ENCODE peak calls at places on chromosomes 13 and 19, in six cellular contexts. M is fibroblast of the aortic adventitia, W is fibroblast of villous mesenchyme, H is thyroid gland, I is right lobe of liver, Y is pancreas. Z is an unnamed sample.

GRCh38 chr19:55176116-55176515 is 4.0 kb downstream of the SYT5 start:
- DNase-seq in M (no peak), W (no peak), H (no peak), I (no peak), Y (no peak), Z (no peak)

GRCh38 chr13:93029536-93029935 is 197.1 kb upstream of the GPC6 start:
- DNase-seq in M (peak; percentile 74), W (no peak), H (no peak), I (no peak), Y (no peak), Z (peak; percentile 41)

GRCh38 chr19:13665125-13665903 is 99.0 kb upstream of the MRI1 start:
- DNase-seq in M (no peak), W (no peak), H (no peak), I (no peak), Y (no peak), Z (no peak)

GRCh38 chr19:53808710-53809125 is 15.4 kb downstream of the NLRP12 start:
- DNase-seq in M (peak; percentile 75), W (peak; percentile 48), H (no peak), I (no peak), Y (no peak), Z (peak; percentile 74)

GRCh38 chr19:12555456-12555930 is 4.2 kb upstream of the ZNF564 start:
- DNase-seq in M (no peak), W (no peak), H (no peak), I (peak; percentile 24), Y (no peak), Z (no peak)

GRCh38 chr13:49302817-49303216 is 55.1 kb downstream of the CDADC1 start:
- DNase-seq in M (no peak), W (no peak), H (no peak), I (no peak), Y (no peak), Z (no peak)

GRCh38 chr13:26855921-26856320 is 95.3 kb upstream of the GPR12 start:
- DNase-seq in M (no peak), W (no peak), H (no peak), I (no peak), Y (no peak), Z (no peak)

GRCh38 chr19:5091576-5092215 is 122.8 kb downstream of the KDM4B start:
- DNase-seq in M (no peak), W (peak; percentile 38), H (peak; percentile 74), I (no peak), Y (no peak), Z (no peak)

GRCh38 chr13:101579291-101579802 is 126.9 kb downstream of the ITGBL1 start:
- DNase-seq in M (peak; percentile 65), W (peak; percentile 85), H (no peak), I (no peak), Y (no peak), Z (peak; percentile 51)

GRCh38 chr13:107376393-107377085 is 808.6 kb upstream of the ARGLU1 start:
- DNase-seq in M (peak; percentile 43), W (no peak), H (no peak), I (no peak), Y (no peak), Z (no peak)

GRCh38 chr19:35959040-35959967 is 23.1 kb downstream of the LRFN3 start:
- DNase-seq in M (no peak), W (no peak), H (peak; percentile 12), I (peak; percentile 59), Y (no peak), Z (no peak)

GRCh38 chr19:13195678-13196077 is 45.5 kb downstream of the IER2 start:
- DNase-seq in M (no peak), W (no peak), H (peak; percentile 26), I (peak; percentile 75), Y (peak; percentile 85), Z (no peak)

GRCh38 chr13:113806104-113806471 is 47.1 kb downstream of the TMEM255B start:
- DNase-seq in M (no peak), W (no peak), H (no peak), I (no peak), Y (no peak), Z (no peak)

GRCh38 chr13:44171151-44171550 is 202.5 kb upstream of the SERP2 start:
- DNase-seq in M (no peak), W (no peak), H (no peak), I (no peak), Y (no peak), Z (no peak)

GRCh38 chr19:8206147-8207087 is 2.8 kb upstream of the CERS4 start:
- DNase-seq in M (no peak), W (no peak), H (peak; percentile 70), I (no peak), Y (peak; percentile 66), Z (no peak)

GRCh38 chr13:31485183-31485582 is 254.1 kb upstream of the RXFP2 start:
- DNase-seq in M (peak; percentile 62), W (no peak), H (no peak), I (no peak), Y (no peak), Z (peak; percentile 76)

GRCh38 chr19:2523630-2524311 is 47.8 kb downstream of the GADD45B start:
- DNase-seq in M (peak; percentile 79), W (peak; percentile 59), H (no peak), I (no peak), Y (no peak), Z (peak; percentile 57)

GRCh38 chr13:112114391-112114790 is 47.4 kb downstream of the SOX1 start:
- DNase-seq in M (no peak), W (no peak), H (no peak), I (no peak), Y (no peak), Z (no peak)

GRCh38 chr13:47415048-47415447 is 518.2 kb upstream of the HTR2A start:
- DNase-seq in M (peak; percentile 56), W (peak; percentile 30), H (no peak), I (no peak), Y (no peak), Z (peak; percentile 17)

GRCh38 chr13:113920606-113921306 is 53.1 kb downstream of the C13orf46 start:
- DNase-seq in M (no peak), W (no peak), H (no peak), I (no peak), Y (peak; percentile 1), Z (no peak)

GRCh38 chr19:54928299-54928698 is 19.0 kb downstream of the NLRP7 start:
- DNase-seq in M (no peak), W (no peak), H (no peak), I (no peak), Y (no peak), Z (no peak)

GRCh38 chr19:33436360-33437345 is 63.1 kb downstream of the CEBPG start:
- DNase-seq in M (no peak), W (no peak), H (no peak), I (no peak), Y (no peak), Z (no peak)

GRCh38 chr13:61183670-61184069 is 232.0 kb downstream of the PCDH20 start:
- DNase-seq in M (no peak), W (no peak), H (no peak), I (no peak), Y (no peak), Z (no peak)

GRCh38 chr13:31794452-31794851 is 55.1 kb downstream of the RXFP2 start:
- DNase-seq in M (no peak), W (peak; percentile 41), H (no peak), I (no peak), Y (no peak), Z (peak; percentile 27)

DNA sequence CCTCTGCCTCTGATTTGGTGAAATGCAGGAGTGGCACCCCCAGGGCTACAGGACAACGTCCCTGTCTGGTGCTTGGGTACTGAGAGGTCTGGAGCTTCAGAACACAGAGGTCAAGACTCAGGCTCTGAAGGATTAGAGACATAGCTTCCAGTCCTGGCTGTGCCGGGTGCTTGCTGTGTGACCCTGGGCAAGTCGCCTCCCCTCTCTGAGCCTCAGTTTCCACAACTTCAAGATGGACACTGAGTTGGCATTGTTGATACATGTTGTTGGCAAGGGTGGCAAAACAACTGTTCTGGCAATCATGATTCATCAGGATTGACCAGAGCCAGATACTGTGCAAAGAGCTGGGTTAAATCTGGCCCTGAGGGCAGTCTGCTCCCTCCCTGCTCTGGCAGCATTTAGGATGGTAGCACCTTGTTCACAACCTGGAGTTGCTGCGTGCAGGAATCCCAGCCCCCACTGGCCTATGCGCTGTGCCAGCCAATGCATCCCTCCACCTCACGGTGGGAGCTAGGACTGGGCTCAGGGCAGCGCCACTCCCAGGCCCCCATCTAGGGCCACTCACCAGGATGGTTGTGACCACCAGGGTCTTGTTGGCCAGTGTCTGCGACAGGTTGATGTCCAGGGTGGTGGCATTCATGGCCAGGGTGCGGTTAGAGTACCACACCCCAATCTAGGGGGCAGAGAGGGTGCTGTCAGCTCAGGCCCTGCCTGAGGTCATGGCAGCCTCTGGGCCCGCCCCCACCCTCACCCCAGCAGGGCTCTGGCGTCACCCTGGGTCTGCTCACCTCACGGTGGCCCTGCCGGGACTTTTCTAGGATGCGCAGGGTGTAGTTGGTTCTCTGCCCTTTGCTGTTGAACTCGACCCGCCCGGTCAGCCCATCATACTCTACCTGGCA is 16.7 kb downstream of the GRIK5 start:
- DNase-seq in M (no peak), W (no peak), H (no peak), I (no peak), Y (no peak), Z (no peak)
- H3K4me3 ChIP-seq in M (no peak overlapping the region), W (no peak overlapping the region), H (no peak overlapping the region), I (no peak overlapping the region), Y (no peak overlapping the region), Z (no peak overlapping the region)

DNA sequence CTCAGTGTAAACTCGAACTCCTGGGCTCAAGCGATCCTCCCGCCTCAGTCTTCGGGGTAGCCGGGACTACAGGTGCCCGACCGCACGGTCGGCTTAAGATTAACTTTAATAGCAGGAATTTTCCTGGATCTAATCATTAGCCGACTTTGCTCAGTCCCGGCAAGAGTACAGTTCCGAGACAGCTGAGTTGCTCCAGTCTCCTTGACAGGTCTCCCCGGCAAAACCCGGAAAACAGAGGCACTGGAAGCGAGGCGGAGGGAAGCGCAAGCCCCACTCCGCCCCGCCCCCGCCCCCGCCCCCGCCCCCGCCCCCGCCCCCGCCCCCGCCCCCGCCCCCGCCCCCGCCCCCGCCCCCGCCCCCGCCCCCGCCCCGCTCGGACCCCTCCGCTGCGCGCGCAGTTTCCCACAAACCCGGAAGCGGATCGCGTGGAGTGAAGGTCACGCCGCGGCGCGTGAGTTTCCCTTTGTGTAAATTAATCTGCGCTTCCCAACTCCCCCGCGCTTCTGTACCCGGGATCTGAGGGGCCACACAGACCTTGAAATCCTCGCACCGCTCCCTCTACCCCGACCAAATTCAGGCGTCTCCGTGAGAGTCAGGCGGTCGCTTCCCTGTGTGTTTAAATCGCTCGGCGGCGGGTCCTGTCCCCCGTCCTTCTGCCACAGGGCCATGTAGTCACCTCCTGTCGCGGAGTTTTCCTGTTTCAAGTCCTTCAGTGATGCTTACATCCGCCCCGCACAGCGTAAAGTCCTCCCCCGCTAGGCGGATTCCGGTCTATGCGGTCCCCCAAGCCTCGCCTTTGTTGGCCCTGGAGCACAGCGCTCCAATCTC is at the start of gene ZNF480:
- DNase-seq in M (peak; percentile 73), W (peak; percentile 79), H (peak; percentile 81), I (peak; percentile 89), Y (peak; percentile 82), Z (peak; percentile 77)
- TF ChIP-seq CTCF in M (peak; percentile 30), W (peak; percentile 13), H (no peak), I (peak; percentile 17), Y (no peak), Z (peak; percentile 8)

GRCh38 chr13:77980592-77980991 is 62.0 kb upstream of the EDNRB start:
- DNase-seq in M (peak; percentile 84), W (peak; percentile 92), H (no peak), I (no peak), Y (no peak), Z (peak; percentile 89)
- H3K4me3 ChIP-seq in M (no peak overlapping the region), W (no peak overlapping the region), H (no peak overlapping the region), I (no peak overlapping the region), Y (no peak overlapping the region), Z (no peak overlapping the region)

DNA sequence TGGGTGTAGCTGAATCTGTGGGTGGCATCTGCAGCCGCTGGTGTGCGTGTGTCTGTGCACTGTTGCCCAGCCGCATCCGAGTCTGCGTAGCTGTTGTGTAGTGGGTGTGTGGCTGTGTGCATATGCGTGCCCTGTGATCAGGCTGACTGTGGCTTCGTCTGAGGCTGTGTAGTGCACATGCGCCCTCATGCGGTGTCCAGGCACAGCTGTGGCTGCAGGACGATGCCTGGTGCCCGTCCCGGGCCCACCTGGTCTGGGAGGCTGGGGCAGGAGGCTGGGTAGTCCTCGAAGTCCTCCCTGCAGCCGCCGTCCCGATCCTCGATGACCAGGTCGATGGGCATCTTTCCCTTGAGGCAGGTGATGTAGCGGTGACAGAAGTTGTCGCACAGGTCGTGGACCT is 4.9 kb downstream of the MEIS3 start:
- DNase-seq in M (no peak), W (no peak), H (no peak), I (peak; percentile 46), Y (no peak), Z (no peak)
- TF ChIP-seq CTCF in M (peak; percentile 15), W (peak; percentile 5), H (no peak), I (peak; percentile 27), Y (no peak), Z (no peak)